ENCODE peak calls at places on chromosomes 6 and 20, in five cellular contexts. Y is ovary, U is lower lobe of right lung, A is Caco-2, D is HAP-1. G is an unnamed sample.

GRCh38 chr20:10332656-10333421 is 101.2 kb downstream of the MKKS start:
- DNase-seq in A (no peak), U (no peak), Y (no peak), D (no peak), G (no peak)

GRCh38 chr6:28747631-28748157 is 176.1 kb downstream of the TRIM27 start:
- DNase-seq in A (peak; percentile 88), D (peak; percentile 97), Y (peak; percentile 55), U (no peak), G (no peak)

GRCh38 chr6:79494841-79495240 is 42.4 kb downstream of the LCA5 start:
- DNase-seq in A (no peak), Y (no peak), D (no peak), U (no peak), G (no peak)

GRCh38 chr6:118548136-118548535 is at the start of gene PLN:
- DNase-seq in D (no peak), Y (no peak), U (no peak), A (no peak), G (no peak)

GRCh38 chr20:8144282-8145245 is 12.5 kb downstream of the PLCB1 start:
- DNase-seq in Y (no peak), D (no peak), A (no peak), U (no peak), G (no peak)

GRCh38 chr6:146916435-146917015 is 287.7 kb upstream of the STXBP5 start:
- DNase-seq in Y (no peak), U (no peak), A (no peak), D (no peak), G (no peak)

GRCh38 chr6:77026341-77026740 is 436.9 kb downstream of the HTR1B start:
- DNase-seq in D (no peak), A (no peak), Y (no peak), U (no peak), G (no peak)

GRCh38 chr6:140051521-140052455 is 677.3 kb upstream of the CITED2 start:
- DNase-seq in D (no peak), U (no peak), Y (no peak), A (no peak), G (no peak)

GRCh38 chr6:54737247-54737646 is 109.3 kb upstream of the FAM83B start:
- DNase-seq in U (no peak), D (no peak), A (no peak), Y (no peak), G (no peak)

DNA sequence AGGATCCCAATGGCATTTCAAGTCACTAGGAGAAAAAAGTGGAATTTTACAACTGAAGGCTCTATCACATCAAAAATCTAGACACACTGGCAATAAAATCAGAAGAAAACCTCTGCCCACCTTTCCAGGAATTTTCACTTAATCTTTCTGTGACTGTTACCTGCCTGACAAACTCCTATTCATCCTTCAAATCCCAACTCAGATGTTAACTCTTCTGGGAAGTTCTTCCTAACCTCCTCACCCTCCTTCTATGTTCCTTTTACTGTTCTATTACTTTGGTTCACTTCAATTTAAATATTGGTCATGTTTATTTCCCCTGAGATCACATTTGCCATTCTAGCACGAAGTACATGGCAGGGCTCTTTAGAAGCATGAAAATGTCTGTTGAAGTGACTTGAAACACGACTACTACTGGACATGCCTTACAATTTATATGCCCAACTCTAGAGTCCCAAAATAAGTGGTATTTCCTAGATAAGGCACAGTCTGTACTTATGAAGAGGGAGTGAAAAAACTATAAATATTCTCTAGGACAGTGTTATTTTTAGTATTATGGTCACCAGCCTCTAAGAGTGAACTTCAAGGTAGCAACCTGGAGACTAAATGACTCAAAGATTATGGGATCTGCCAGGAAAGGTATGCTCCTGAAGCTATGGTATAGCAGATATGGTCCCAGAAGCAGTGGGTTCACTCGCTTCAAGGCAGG is 17.1 kb downstream of the CHD6 start:
- DNase-seq in A (no peak), Y (no peak), U (no peak), D (no peak), G (no peak)
- H3K9me3 ChIP-seq in A (peaks cover 45% of the 10 kb centered on the region), Y (no peaks in the 10 kb centered on the region), U (peaks cover 42% of the 10 kb centered on the region), D (peaks cover 13% of the 10 kb centered on the region), G (peaks cover 13% of the 10 kb centered on the region)

DNA sequence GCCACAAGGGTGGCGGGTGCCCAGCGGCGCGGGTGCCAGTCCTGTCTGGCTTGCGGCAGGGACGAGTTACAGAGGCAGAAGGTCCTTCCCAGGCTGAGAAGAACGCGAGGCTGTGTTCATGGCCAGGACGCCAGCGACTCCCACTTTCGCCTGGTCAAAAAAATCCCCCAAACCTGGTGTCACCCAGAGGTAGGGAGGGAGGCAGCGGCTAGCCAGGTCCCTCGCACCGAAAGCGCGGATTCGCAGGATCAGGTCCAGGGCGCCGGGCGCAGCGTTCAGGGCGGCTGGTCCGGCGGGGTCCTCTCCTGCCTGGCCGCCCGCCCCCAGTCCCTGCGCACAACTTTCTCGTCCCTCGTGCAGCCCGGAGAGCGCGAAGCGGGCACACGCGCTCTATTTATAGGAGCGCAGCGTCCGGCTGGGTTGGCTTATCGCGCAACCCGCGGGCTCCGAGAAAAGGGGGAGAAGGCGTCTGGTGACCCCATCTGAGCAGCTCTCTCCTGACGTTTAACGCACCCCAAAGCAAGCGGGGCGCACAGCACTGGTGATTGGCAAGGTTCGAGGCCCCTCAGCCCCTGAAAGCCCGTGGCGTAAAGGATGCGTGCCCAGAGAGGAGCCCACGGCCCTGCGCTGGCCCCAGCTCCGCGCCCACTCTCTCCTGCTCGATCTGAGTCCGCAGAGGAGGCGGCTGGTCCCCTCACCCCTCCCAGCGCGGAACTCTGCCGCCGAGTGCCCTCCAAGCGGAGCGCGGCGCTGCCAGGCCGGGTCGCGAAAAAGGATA is 519 bp downstream of the CBLN4 start:
- DNase-seq in Y (no peak), D (no peak), U (no peak), A (no peak), G (no peak)
- H3K9me3 ChIP-seq in Y (no peaks in the 10 kb centered on the region), D (no peaks in the 10 kb centered on the region), U (no peaks in the 10 kb centered on the region), A (peaks cover 23% of the 10 kb centered on the region), G (no peaks in the 10 kb centered on the region)

GRCh38 chr6:137304020-137304780 is 85.0 kb upstream of the IFNGR1 start:
- DNase-seq in Y (no peak), D (no peak), U (no peak), A (no peak), G (no peak)
- H3K9me3 ChIP-seq in Y (no peaks in the 10 kb centered on the region), D (no peaks in the 10 kb centered on the region), U (no peaks in the 10 kb centered on the region), A (no peaks in the 10 kb centered on the region), G (no peaks in the 10 kb centered on the region)

GRCh38 chr20:29297411-29298270 is 1959.8 kb upstream of the DEFB115 start:
- DNase-seq in A (no peak), U (no peak), D (no peak), Y (no peak), G (no peak)

GRCh38 chr20:29298271-29298590 is 1959.2 kb upstream of the DEFB115 start:
- DNase-seq in Y (no peak), D (no peak), U (no peak), A (no peak), G (no peak)

GRCh38 chr20:29299811-29300578 is 1957.5 kb upstream of the DEFB115 start:
- DNase-seq in A (no peak), Y (no peak), D (no peak), U (no peak), G (no peak)

GRCh38 chr20:29300579-29301551 is 1956.6 kb upstream of the DEFB115 start:
- DNase-seq in A (no peak), D (no peak), Y (no peak), U (no peak), G (no peak)

DNA sequence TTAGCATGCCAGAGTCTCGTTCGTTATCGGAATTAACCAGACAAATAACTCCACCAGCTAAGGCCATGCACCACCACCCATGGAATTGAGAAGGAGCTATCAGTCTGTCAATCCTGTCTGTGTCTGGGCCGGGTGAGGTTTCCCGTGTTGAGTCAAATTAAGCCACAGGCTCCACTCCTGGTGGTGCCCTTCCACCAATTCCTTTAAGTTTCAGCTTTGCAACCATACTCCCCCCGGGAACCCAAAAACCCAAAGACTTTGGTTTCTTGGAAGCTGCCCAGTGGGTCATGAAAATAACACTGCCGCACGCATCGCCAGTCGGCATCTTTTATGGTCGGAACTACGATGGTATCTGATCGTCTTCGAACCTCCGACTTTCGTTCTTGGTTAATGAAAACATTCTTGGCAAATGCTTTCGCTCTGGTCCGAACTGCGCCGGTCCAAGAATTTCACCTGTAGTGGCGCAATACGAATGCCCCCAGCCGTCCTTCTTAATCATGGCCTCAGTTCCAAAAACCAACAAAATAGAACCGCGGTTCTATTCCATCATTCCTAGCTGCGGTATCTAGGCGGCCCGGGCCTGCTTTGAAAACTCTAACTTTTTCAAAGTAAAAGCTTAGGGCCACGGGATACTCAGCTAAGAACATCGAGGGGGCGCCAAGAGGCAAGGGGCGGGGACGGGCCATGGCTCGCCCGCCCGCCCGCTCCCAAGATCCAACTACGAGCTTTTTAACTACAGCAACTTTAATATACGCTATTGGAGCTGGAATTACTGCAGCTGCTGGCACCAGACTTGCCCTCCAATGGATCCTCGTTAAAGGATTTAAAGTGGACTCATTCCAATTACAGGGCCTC is 1958.5 kb upstream of the DEFB115 start:
- DNase-seq in D (no peak), Y (no peak), U (no peak), A (no peak), G (no peak)
- H3K9me3 ChIP-seq in D (no peaks in the 10 kb centered on the region), Y (no peaks in the 10 kb centered on the region), U (peaks cover 7% of the 10 kb centered on the region), A (peaks cover 64% of the 10 kb centered on the region), G (no peaks in the 10 kb centered on the region)

DNA sequence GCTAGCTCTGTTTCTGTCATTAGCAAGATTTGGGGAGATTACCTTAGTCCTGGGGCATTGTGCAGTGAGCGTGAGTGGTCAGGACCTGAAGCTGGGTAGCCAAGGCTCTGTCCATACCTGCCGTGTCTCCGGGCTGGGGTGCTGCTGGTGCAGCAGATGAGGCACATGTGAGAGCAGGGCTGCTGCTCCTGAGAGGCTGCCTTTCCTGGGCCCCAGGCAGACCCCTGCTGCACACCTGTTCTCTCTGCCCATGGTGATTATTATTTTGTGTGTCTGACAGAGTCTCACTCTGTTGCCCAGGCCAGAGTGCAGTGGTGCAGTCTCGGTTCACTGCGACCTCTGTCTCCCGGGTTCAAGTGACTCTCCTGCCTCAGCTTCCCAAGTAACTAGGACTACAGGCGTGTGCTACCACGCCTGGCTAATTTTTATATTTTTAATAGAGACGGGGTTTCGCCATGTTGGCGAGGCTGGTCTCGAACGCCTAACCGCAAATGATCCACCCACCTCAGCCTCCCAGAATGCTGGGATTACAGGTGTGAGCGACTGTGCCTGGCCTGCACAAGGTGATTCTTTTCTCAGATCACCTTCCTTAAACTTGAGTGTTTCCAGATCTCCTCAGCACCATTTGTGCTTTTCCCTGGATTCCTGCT is 36.8 kb upstream of the IRF4 start:
- DNase-seq in A (no peak), D (no peak), U (peak; percentile 49), Y (no peak), G (no peak)
- H3K9me3 ChIP-seq in A (no peaks in the 10 kb centered on the region), D (peaks cover 36% of the 10 kb centered on the region), U (no peaks in the 10 kb centered on the region), Y (no peaks in the 10 kb centered on the region), G (no peaks in the 10 kb centered on the region)

DNA sequence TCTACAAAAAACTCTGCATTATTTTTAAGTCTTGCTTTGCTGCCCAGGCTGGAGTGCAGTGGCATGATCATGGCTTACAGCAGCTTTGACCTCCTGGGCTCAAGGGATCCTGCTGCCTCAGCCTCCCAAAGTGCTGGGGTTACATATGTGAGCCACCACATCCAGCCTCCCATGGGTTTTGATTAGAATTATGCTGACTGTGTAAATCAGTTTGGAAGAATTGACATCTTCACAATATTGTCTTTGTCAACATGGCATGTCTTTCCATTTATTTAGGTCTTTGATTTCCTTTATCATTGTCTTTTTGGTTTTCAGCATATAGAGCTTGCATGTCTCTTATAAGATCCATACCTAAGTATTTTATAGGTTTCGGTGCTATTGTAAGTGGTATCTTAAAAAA is 13.2 kb upstream of the APCDD1L start:
- DNase-seq in Y (no peak), A (peak; percentile 3), U (no peak), D (no peak), G (no peak)
- H3K9me3 ChIP-seq in Y (no peaks in the 10 kb centered on the region), A (peaks cover 47% of the 10 kb centered on the region), U (peaks cover 41% of the 10 kb centered on the region), D (peaks cover 4% of the 10 kb centered on the region), G (peaks cover 3% of the 10 kb centered on the region)